ENCODE peak calls at places on chromosomes 5 and 9, in nine cellular contexts. V is EH, Z is adipocyte, T is endodermal cell, H is amygdala, F is NCI-H2081, Y is GDM1, S is HEK293T, D is endothelial cell. G is an unnamed sample.

GRCh38 chr9:123455187-123455586 is 99.2 kb downstream of the CRB2 start:
- DNase-seq in Y (no peak), S (no peak), V (no peak), Z (no peak), F (no peak), H (no peak), D (no peak), T (no peak), G (no peak)

GRCh38 chr5:135269828-135270545 is 129.0 kb downstream of the MACROH2A1 start:
- DNase-seq in F (no peak), H (no peak), D (no peak), Z (peak; percentile 92), Y (no peak), S (peak; percentile 57), V (peak; percentile 95), T (no peak), G (peak; percentile 87)

GRCh38 chr5:133918316-133918715 is 50.1 kb downstream of the C5orf15 start:
- DNase-seq in Z (no peak), T (no peak), V (no peak), Y (no peak), F (no peak), S (no peak), D (no peak), H (no peak), G (no peak)

GRCh38 chr5:90888511-90889324 is 330.1 kb downstream of the ADGRV1 start:
- DNase-seq in Y (no peak), Z (peak; percentile 18), T (no peak), D (no peak), F (no peak), V (no peak), S (no peak), H (no peak), G (no peak)

GRCh38 chr5:81850494-81850893 is 99.6 kb upstream of the SSBP2 start:
- DNase-seq in D (no peak), V (peak; percentile 70), T (no peak), F (no peak), Y (no peak), Z (peak; percentile 31), H (no peak), S (no peak), G (no peak)

GRCh38 chr5:149317281-149318048 is 27.8 kb upstream of the GRPEL2 start:
- DNase-seq in H (no peak), Y (no peak), F (no peak), Z (peak; percentile 80), S (peak; percentile 52), D (no peak), T (peak; percentile 67), V (peak; percentile 69), G (no peak)

GRCh38 chr5:43039468-43040286 is 442 bp downstream of the ANXA2R start:
- DNase-seq in D (peak; percentile 63), S (peak; percentile 47), F (peak; percentile 84), V (peak; percentile 75), Z (peak; percentile 89), T (peak; percentile 86), H (peak; percentile 49), Y (peak; percentile 56), G (peak; percentile 85)

GRCh38 chr5:159777049-159777448 is 139.2 kb upstream of the ADRA1B start:
- DNase-seq in H (no peak), V (no peak), Z (no peak), S (no peak), F (no peak), T (no peak), D (no peak), Y (no peak), G (no peak)

GRCh38 chr5:59058977-59059687 is 476.3 kb downstream of the RAB3C start:
- DNase-seq in Y (no peak), T (no peak), H (no peak), F (no peak), S (no peak), Z (no peak), V (no peak), D (no peak), G (no peak)

GRCh38 chr5:106292654-106293053 is 1378.1 kb downstream of the EFNA5 start:
- DNase-seq in F (no peak), Z (peak; percentile 10), Y (no peak), D (no peak), S (no peak), H (no peak), V (peak; percentile 1), T (no peak), G (no peak)

GRCh38 chr5:179166886-179167841 is 107.0 kb downstream of the ZNF354C start:
- DNase-seq in F (no peak), V (peak; percentile 51), H (peak; percentile 65), Z (peak; percentile 73), S (peak; percentile 90), T (peak; percentile 88), D (peak; percentile 72), Y (peak; percentile 13), G (peak; percentile 58)

GRCh38 chr9:93206576-93207155 is 22.7 kb downstream of the WNK2 start:
- DNase-seq in F (no peak), S (no peak), V (no peak), H (no peak), Z (no peak), T (no peak), Y (no peak), D (no peak), G (no peak)

GRCh38 chr9:72443855-72444254 is 77.6 kb upstream of the TMC1 start:
- DNase-seq in Z (no peak), V (peak; percentile 63), D (no peak), T (no peak), Y (peak; percentile 10), H (no peak), S (no peak), F (no peak), G (peak; percentile 68)

GRCh38 chr9:129868571-129869486 is 33.6 kb downstream of the USP20 start:
- DNase-seq in Z (no peak), Y (no peak), V (no peak), D (no peak), F (no peak), S (no peak), T (no peak), H (no peak), G (peak; percentile 56)

GRCh38 chr5:161256957-161257356 is 289.6 kb downstream of the GABRB2 start:
- DNase-seq in D (no peak), H (no peak), V (no peak), T (no peak), F (no peak), S (no peak), Z (no peak), Y (no peak), G (no peak)

GRCh38 chr9:4491621-4491975 is 1.3 kb downstream of the SLC1A1 start:
- DNase-seq in H (no peak), V (no peak), D (no peak), T (peak; percentile 94), Z (no peak), F (no peak), Y (no peak), S (no peak), G (peak; percentile 71)

GRCh38 chr9:114681594-114682332 is at the start of gene TEX48:
- DNase-seq in Z (peak; percentile 65), D (peak; percentile 72), T (peak; percentile 90), Y (peak; percentile 41), F (peak; percentile 61), S (peak; percentile 65), V (peak; percentile 81), H (peak; percentile 30), G (peak; percentile 79)

GRCh38 chr9:115006660-115007059 is 76.3 kb upstream of the TNFSF8 start:
- DNase-seq in D (no peak), Y (no peak), F (no peak), H (no peak), V (peak; percentile 95), S (no peak), Z (peak; percentile 48), T (no peak), G (no peak)

GRCh38 chr5:79235578-79236363 is at the start of gene JMY:
- DNase-seq in H (peak; percentile 91), Y (peak; percentile 80), F (peak; percentile 76), Z (peak; percentile 94), T (peak; percentile 92), V (peak; percentile 85), S (peak; percentile 90), D (peak; percentile 84), G (peak; percentile 89)

GRCh38 chr9:35748239-35748857 is 680 bp downstream of the GBA2 start:
- DNase-seq in Z (peak; percentile 43), F (no peak), T (no peak), Y (no peak), V (peak; percentile 7), D (no peak), H (no peak), S (no peak), G (no peak)

GRCh38 chr9:94065535-94065961 is 18.7 kb upstream of the PTPDC1 start:
- DNase-seq in T (peak; percentile 91), V (peak; percentile 81), S (peak; percentile 56), H (peak; percentile 67), Y (peak; percentile 74), D (peak; percentile 75), F (peak; percentile 79), Z (peak; percentile 90), G (peak; percentile 86)

GRCh38 chr9:112145886-112146285 is 29.2 kb downstream of the SUSD1 start:
- DNase-seq in F (no peak), S (no peak), D (no peak), Z (no peak), H (no peak), V (no peak), T (peak; percentile 75), Y (no peak), G (no peak)

GRCh38 chr9:8292657-8293056 is 493.1 kb upstream of the DMAC1 start:
- DNase-seq in H (no peak), Y (no peak), T (no peak), S (no peak), F (no peak), V (no peak), Z (no peak), D (no peak), G (no peak)

GRCh38 chr9:136013116-136013515 is 51.9 kb upstream of the UBAC1 start:
- DNase-seq in H (no peak), D (no peak), F (no peak), Z (no peak), V (no peak), S (no peak), T (peak; percentile 39), Y (no peak), G (no peak)

GRCh38 chr5:56155992-56156584 is 77.0 kb downstream of the ANKRD55 start:
- DNase-seq in Z (no peak), Y (peak; percentile 55), D (no peak), S (no peak), V (no peak), H (peak; percentile 28), T (no peak), F (no peak), G (no peak)

GRCh38 chr9:23683021-23683431 is 143.0 kb downstream of the ELAVL2 start:
- DNase-seq in D (no peak), T (no peak), F (peak; percentile 42), S (no peak), V (peak; percentile 1), Z (peak; percentile 24), H (no peak), Y (no peak), G (peak; percentile 67)

GRCh38 chr9:128265348-128265847 is 10.4 kb downstream of the GOLGA2 start:
- DNase-seq in F (no peak), D (no peak), S (no peak), V (no peak), H (no peak), Y (no peak), T (no peak), Z (no peak), G (no peak)

GRCh38 chr5:107430077-107430625 is 240.6 kb downstream of the EFNA5 start:
- DNase-seq in T (no peak), D (no peak), Y (no peak), V (no peak), H (no peak), S (no peak), Z (peak; percentile 52), F (no peak), G (no peak)

GRCh38 chr9:15087031-15087417 is 176.8 kb upstream of the FREM1 start:
- DNase-seq in T (no peak), S (no peak), F (no peak), Y (no peak), D (no peak), H (no peak), Z (peak; percentile 67), V (peak; percentile 22), G (no peak)

GRCh38 chr9:134591573-134591981 is 50.0 kb upstream of the COL5A1 start:
- DNase-seq in D (no peak), H (no peak), T (no peak), Y (no peak), F (no peak), S (no peak), Z (peak; percentile 82), V (peak; percentile 81), G (peak; percentile 46)

GRCh38 chr5:173094012-173094661 is 38.0 kb downstream of the CREBRF start:
- DNase-seq in Z (peak; percentile 77), D (no peak), T (no peak), Y (no peak), H (no peak), V (peak; percentile 93), S (no peak), F (no peak), G (no peak)